ENCODE peak calls at places on chromosomes 11 and 22, in nine cellular contexts. M is WTC11; G is activated effector memory CD4-positive, alpha-beta T cell treated with anti-CD3 and anti-CD28 coated beads, Interleukin-2, amount 50 U/mL, for 16 hours; B is RKO; J is DMS53; D is LHCN-M2; X is activated naive CD4-positive, alpha-beta T cell treated with anti-CD3 and anti-CD28 coated beads, Interleukin-2, amount 50 U/mL, for 16 hours; Y is mesendoderm; W is HCEC 1CT. Z is an unnamed sample.

GRCh38 chr11:17481905-17482304 is 5.3 kb upstream of the ABCC8 start:
- DNase-seq in Y (no peak), B (no peak), X (no peak), W (no peak), G (no peak), M (no peak), J (no peak), D (no peak), Z (no peak)

GRCh38 chr11:33772300-33772699 is 2.0 kb downstream of the FBXO3 start:
- DNase-seq in G (no peak), M (no peak), J (no peak), B (no peak), Y (peak; percentile 10), D (no peak), W (no peak), X (no peak), Z (peak; percentile 58)

GRCh38 chr22:45101828-45102227 is 61.9 kb upstream of the NUP50 start:
- DNase-seq in Y (peak; percentile 83), J (peak; percentile 77), B (peak; percentile 41), X (no peak), W (peak; percentile 63), D (peak; percentile 73), G (no peak), M (peak; percentile 80), Z (peak; percentile 73)

GRCh38 chr11:5277807-5278206 is 8.1 kb upstream of the HBE1 start:
- DNase-seq in M (no peak), Y (no peak), G (no peak), J (no peak), D (no peak), B (no peak), X (no peak), W (no peak), Z (peak; percentile 20)

GRCh38 chr11:73322111-73322985 is 14.3 kb downstream of the ARHGEF17 start:
- DNase-seq in X (no peak), Y (no peak), J (no peak), M (no peak), B (no peak), W (peak; percentile 90), G (no peak), D (no peak), Z (peak; percentile 66)

GRCh38 chr22:22799561-22799960 is 88.1 kb upstream of the IGLL5 start:
- DNase-seq in B (no peak), G (no peak), J (no peak), Y (no peak), W (no peak), M (no peak), D (no peak), X (no peak), Z (no peak)

GRCh38 chr11:77506857-77507256 is 33.0 kb upstream of the PAK1 start:
- DNase-seq in J (peak; percentile 65), X (no peak), D (peak; percentile 11), G (no peak), M (no peak), B (no peak), W (no peak), Y (no peak), Z (peak; percentile 45)

GRCh38 chr11:79259800-79260199 is 181.0 kb downstream of the TENM4 start:
- DNase-seq in X (no peak), D (no peak), G (no peak), M (no peak), Y (no peak), W (no peak), B (no peak), J (peak; percentile 83), Z (no peak)

GRCh38 chr11:77590194-77590591 is 440 bp downstream of the AQP11 start:
- DNase-seq in G (peak; percentile 63), B (peak; percentile 47), D (peak; percentile 10), J (peak; percentile 94), X (peak; percentile 17), M (peak; percentile 34), W (peak; percentile 16), Y (peak; percentile 78), Z (peak; percentile 53)

GRCh38 chr11:33515347-33515746 is 185.3 kb downstream of the C11orf91 start:
- DNase-seq in D (peak; percentile 53), B (peak; percentile 15), X (no peak), Y (no peak), G (no peak), M (no peak), W (peak; percentile 37), J (no peak), Z (peak; percentile 55)

GRCh38 chr11:89293966-89294679 is 116.4 kb downstream of the TYR start:
- DNase-seq in M (peak; percentile 64), X (no peak), W (no peak), D (no peak), Y (peak; percentile 59), B (no peak), J (no peak), G (no peak), Z (no peak)

GRCh38 chr11:82682003-82682751 is 51.5 kb downstream of the FAM181B start:
- DNase-seq in D (peak; percentile 69), W (peak; percentile 63), J (peak; percentile 95), M (peak; percentile 13), Y (peak; percentile 88), B (peak; percentile 69), G (no peak), X (no peak), Z (peak; percentile 73)

GRCh38 chr22:46437990-46438389 is 99.4 kb downstream of the CELSR1 start:
- DNase-seq in M (no peak), B (no peak), W (no peak), Y (no peak), G (no peak), J (no peak), X (no peak), D (no peak), Z (no peak)

GRCh38 chr22:23289851-23290724 is 109.8 kb downstream of the BCR start:
- DNase-seq in Y (peak; percentile 68), M (peak; percentile 86), X (peak; percentile 61), W (peak; percentile 49), D (peak; percentile 52), B (peak; percentile 47), G (peak; percentile 85), J (peak; percentile 46), Z (peak; percentile 62)

GRCh38 chr11:73972620-73973449 is 9.8 kb downstream of the UCP2 start:
- DNase-seq in G (no peak), B (no peak), X (no peak), J (no peak), W (no peak), M (no peak), D (no peak), Y (no peak), Z (no peak)

GRCh38 chr22:37273126-37273845 is 9.0 kb upstream of the CYTH4 start:
- DNase-seq in J (no peak), G (no peak), D (peak; percentile 49), W (peak; percentile 36), X (no peak), M (no peak), B (no peak), Y (no peak), Z (peak; percentile 77)